ENCODE peak calls at places on chromosomes 6 and 20, in four cellular contexts. Q is thyroid gland, J is right lobe of liver, E is tibial nerve. X is an unnamed sample.

GRCh38 chr6:149560736-149561135 is 5.4 kb upstream of the GINM1 start:
- DNase-seq in E (no peak), J (no peak), Q (no peak), X (no peak)

GRCh38 chr6:38801305-38801704 is 86.2 kb downstream of the DNAH8 start:
- DNase-seq in Q (no peak), J (no peak), E (no peak), X (no peak)

GRCh38 chr6:137661601-137662000 is 167.4 kb upstream of the OLIG3 start:
- DNase-seq in E (peak), Q (peak), J (no peak), X (no peak)

GRCh38 chr6:25089442-25089841 is 153.7 kb upstream of the RIPOR2 start:
- DNase-seq in Q (no peak), J (no peak), E (no peak), X (no peak)

GRCh38 chr6:111752476-111752875 is 120.8 kb downstream of the FYN start:
- DNase-seq in E (no peak), Q (no peak), J (no peak), X (no peak)

GRCh38 chr20:50339196-50339901 is 148.7 kb downstream of the CEBPB start:
- DNase-seq in E (no peak), J (no peak), Q (no peak), X (no peak)

GRCh38 chr6:111552241-111552744 is 53.4 kb downstream of the TRAF3IP2 start:
- DNase-seq in J (no peak), Q (peak), E (peak), X (peak)

GRCh38 chr20:61046721-61047351 is 205.2 kb upstream of the CDH4 start:
- DNase-seq in Q (no peak), E (no peak), J (no peak), X (no peak)

GRCh38 chr6:8939615-8940014 is 504.3 kb upstream of the SLC35B3 start:
- DNase-seq in Q (no peak), E (no peak), J (no peak), X (no peak)

GRCh38 chr6:7473805-7474329 is 67.6 kb upstream of the DSP start:
- DNase-seq in E (no peak), Q (no peak), J (no peak), X (no peak)

GRCh38 chr6:15672291-15672690 is 9.5 kb upstream of the DTNBP1 start:
- DNase-seq in J (no peak), E (no peak), Q (no peak), X (no peak)

GRCh38 chr6:35427851-35428321 is 24.3 kb upstream of the FANCE start:
- DNase-seq in E (no peak), J (no peak), Q (no peak), X (no peak)

GRCh38 chr6:47478233-47479155 is 905 bp downstream of the CD2AP start:
- DNase-seq in Q (peak), E (no peak), J (no peak), X (no peak)

GRCh38 chr6:137188855-137189254 is 15.4 kb upstream of the IL22RA2 start:
- DNase-seq in E (no peak), J (no peak), Q (no peak), X (no peak)

GRCh38 chr6:134373282-134373922 is 55.5 kb upstream of the SGK1 start:
- DNase-seq in J (no peak), Q (peak), E (no peak), X (peak)

GRCh38 chr6:35311390-35312075 is 13.9 kb downstream of the DEF6 start:
- DNase-seq in J (no peak), Q (no peak), E (no peak), X (no peak)

GRCh38 chr6:110053395-110054240 is 75.5 kb downstream of the GPR6 start:
- DNase-seq in J (no peak), Q (peak), E (no peak), X (no peak)

GRCh38 chr6:7224726-7225125 is 88.3 kb downstream of the SSR1 start:
- DNase-seq in J (no peak), Q (no peak), E (no peak), X (no peak)

GRCh38 chr20:62239278-62239879 is 1.1 kb downstream of the OSBPL2 start:
- DNase-seq in Q (no peak), J (no peak), E (no peak), X (no peak)

GRCh38 chr6:165292657-165293056 is 16.7 kb downstream of the C6orf118 start:
- DNase-seq in J (no peak), E (no peak), Q (no peak), X (no peak)

GRCh38 chr6:134752445-134752844 is 197.5 kb downstream of the ALDH8A1 start:
- DNase-seq in Q (no peak), E (no peak), J (no peak), X (no peak)

GRCh38 chr6:87617405-87617804 is 27.5 kb downstream of the ORC3 start:
- DNase-seq in E (no peak), J (no peak), Q (no peak), X (peak)

GRCh38 chr20:61933481-61933950 is 132.2 kb downstream of the TAF4 start:
- DNase-seq in Q (no peak), E (peak), J (peak), X (peak)

GRCh38 chr6:116005508-116005855 is 55.2 kb downstream of the FRK start:
- DNase-seq in J (no peak), Q (no peak), E (no peak), X (no peak)

GRCh38 chr6:11634948-11635347 is 97.4 kb downstream of the TMEM170B start:
- DNase-seq in J (no peak), E (no peak), Q (no peak), X (no peak)

GRCh38 chr6:93789532-93789931 is 370.2 kb upstream of the EPHA7 start:
- DNase-seq in J (no peak), Q (no peak), E (no peak), X (no peak)

GRCh38 chr6:33419580-33420492 is at the start of gene SYNGAP1:
- DNase-seq in J (no peak), E (peak), Q (peak), X (no peak)

GRCh38 chr6:34112102-34112501 is 33.8 kb downstream of the GRM4 start:
- DNase-seq in J (no peak), Q (no peak), E (no peak), X (no peak)

X was measured in gastrocnemius medialis.